ENCODE peak calls at places on chromosomes 11 and 22, in nine cellular contexts. L, Z, R, X, C, A, G, Y and T are unnamed samples. For H3K9me3, the result is how much of the 10 kb centered on the place peaks cover.

GRCh38 chr11:3057069-3057963 is at the start of gene CARS1:
- DNase-seq in L (peak), Z (peak), R (peak), X (peak), C (peak), A (peak), G (peak), Y (peak), T (peak)

GRCh38 chr11:131979364-131979763 is 608.9 kb downstream of the NTM start:
- DNase-seq in L (no peak), Z (no peak), R (no peak), X (no peak), C (no peak), A (no peak), G (no peak), Y (no peak), T (no peak)

GRCh38 chr11:58573451-58574104 is 2.1 kb downstream of the LPXN start:
- DNase-seq in L (peak), Z (peak), R (peak), X (peak), C (peak), A (no peak), G (peak), Y (peak), T (peak)

GRCh38 chr11:134033696-134034491 is 35.0 kb upstream of the JAM3 start:
- DNase-seq in L (peak), Z (peak), R (peak), X (peak), C (peak), A (peak), G (peak), Y (peak), T (peak)

GRCh38 chr11:22792497-22792896 is 37.1 kb downstream of the SVIP start:
- DNase-seq in L (no peak), Z (no peak), R (no peak), X (no peak), C (peak), A (no peak), G (no peak), Y (peak), T (no peak)

GRCh38 chr11:8985462-8985861 is 18.3 kb downstream of the NRIP3 start:
- DNase-seq in L (no peak), Z (no peak), R (no peak), X (no peak), C (no peak), A (no peak), G (no peak), Y (no peak), T (no peak)

GRCh38 chr11:2387266-2387982 is 10.3 kb downstream of the CD81 start:
- DNase-seq in L (no peak), Z (no peak), R (no peak), X (peak), C (peak), A (no peak), G (no peak), Y (no peak), T (no peak)

GRCh38 chr11:128735935-128736610 is 42.2 kb downstream of the FLI1 start:
- DNase-seq in L (no peak), Z (no peak), R (no peak), X (no peak), C (no peak), A (no peak), G (no peak), Y (no peak), T (no peak)

GRCh38 chr22:29704528-29705285 is 15.1 kb upstream of the CABP7 start:
- DNase-seq in L (peak), Z (peak), R (no peak), X (peak), C (peak), A (no peak), G (no peak), Y (peak), T (no peak)

GRCh38 chr11:28049338-28050216 is 58.4 kb downstream of the KIF18A start:
- DNase-seq in L (no peak), Z (no peak), R (no peak), X (no peak), C (peak), A (no peak), G (no peak), Y (peak), T (no peak)

GRCh38 chr11:70820311-70820710 is 422.0 kb downstream of the CTTN start:
- DNase-seq in L (no peak), Z (no peak), R (no peak), X (no peak), C (no peak), A (no peak), G (no peak), Y (no peak), T (no peak)

GRCh38 chr11:125496465-125496817 is 376 bp upstream of the FEZ1 start:
- DNase-seq in L (no peak), Z (no peak), R (no peak), X (peak), C (no peak), A (no peak), G (no peak), Y (no peak), T (no peak)

GRCh38 chr11:134537296-134537695 is 125.3 kb upstream of the B3GAT1 start:
- DNase-seq in L (no peak), Z (no peak), R (no peak), X (no peak), C (no peak), A (no peak), G (no peak), Y (no peak), T (no peak)

GRCh38 chr11:17197431-17197898 is 10.3 kb downstream of the PIK3C2A start:
- DNase-seq in L (no peak), Z (no peak), R (no peak), X (no peak), C (peak), A (no peak), G (no peak), Y (no peak), T (no peak)

GRCh38 chr11:17519486-17519885 is 24.7 kb downstream of the USH1C start:
- DNase-seq in L (no peak), Z (no peak), R (no peak), X (no peak), C (no peak), A (no peak), G (no peak), Y (no peak), T (no peak)

GRCh38 chr11:134670247-134670646 is 258.2 kb upstream of the B3GAT1 start:
- DNase-seq in L (no peak), Z (no peak), R (no peak), X (no peak), C (no peak), A (no peak), G (no peak), Y (no peak), T (no peak)

GRCh38 chr11:86999859-87000753 is 37.6 kb upstream of the TMEM135 start:
- DNase-seq in L (no peak), Z (peak), R (peak), X (peak), C (peak), A (no peak), G (no peak), Y (peak), T (no peak)

GRCh38 chr11:11570823-11571222 is 51.0 kb downstream of the GALNT18 start:
- DNase-seq in L (no peak), Z (no peak), R (no peak), X (no peak), C (no peak), A (no peak), G (no peak), Y (no peak), T (no peak)

GRCh38 chr11:47485112-47485511 is 36.2 kb upstream of the RAPSN start:
- DNase-seq in L (no peak), Z (no peak), R (no peak), X (no peak), C (no peak), A (no peak), G (no peak), Y (no peak), T (no peak)

GRCh38 chr11:11338304-11338703 is 14.7 kb downstream of the CSNK2A3 start:
- DNase-seq in L (no peak), Z (no peak), R (no peak), X (no peak), C (no peak), A (no peak), G (no peak), Y (no peak), T (no peak)

GRCh38 chr22:49101873-49102272 is 725.8 kb downstream of the BRD1 start:
- DNase-seq in L (no peak), Z (no peak), R (no peak), X (no peak), C (no peak), A (peak), G (no peak), Y (no peak), T (no peak)

GRCh38 chr11:15783619-15784018 is 572.7 kb downstream of the SOX6 start:
- DNase-seq in L (no peak), Z (no peak), R (no peak), X (no peak), C (no peak), A (no peak), G (no peak), Y (no peak), T (no peak)

GRCh38 chr11:91804057-91804456 is 420.6 kb upstream of the FAT3 start:
- DNase-seq in L (no peak), Z (no peak), R (no peak), X (no peak), C (peak), A (no peak), G (no peak), Y (peak), T (no peak)

GRCh38 chr11:67504023-67504949 is 877 bp downstream of the PITPNM1 start:
- DNase-seq in L (peak), Z (peak), R (peak), X (peak), C (peak), A (no peak), G (no peak), Y (peak), T (no peak)

GRCh38 chr11:2728663-2729332 is 29.0 kb upstream of the KCNQ1OT1 start:
- DNase-seq in L (peak), Z (peak), R (no peak), X (no peak), C (no peak), A (no peak), G (no peak), Y (no peak), T (no peak)

GRCh38 chr11:76694664-76695063 is 24.1 kb upstream of the LRRC32 start:
- DNase-seq in L (no peak), Z (no peak), R (no peak), X (no peak), C (peak), A (no peak), G (no peak), Y (peak), T (no peak)

GRCh38 chr11:116896211-116896610 is 58.8 kb upstream of the APOA1 start:
- DNase-seq in L (no peak), Z (no peak), R (no peak), X (no peak), C (peak), A (no peak), G (no peak), Y (no peak), T (no peak)

GRCh38 chr22:47406896-47407295 is 644.4 kb downstream of the TBC1D22A start:
- DNase-seq in L (no peak), Z (no peak), R (no peak), X (no peak), C (no peak), A (no peak), G (no peak), Y (no peak), T (no peak)
- H3K9me3 ChIP-seq in L (under half), Z (under half), R (under half), X (under half), C (under half), A (under half), G (under half), Y (under half), T (under half)

GRCh38 chr11:96162816-96163499 is 180.0 kb downstream of the MAML2 start:
- DNase-seq in L (no peak), Z (peak), R (peak), X (no peak), C (peak), A (no peak), G (no peak), Y (peak), T (no peak)
- H3K27ac ChIP-seq in L (no peak), Z (peak), R (peak), X (peak), C (peak), A (peak), G (peak), Y (no peak), T (no peak)

GRCh38 chr22:47375621-47376321 is 613.3 kb downstream of the TBC1D22A start:
- DNase-seq in L (no peak), Z (no peak), R (no peak), X (no peak), C (no peak), A (peak), G (no peak), Y (no peak), T (no peak)

GRCh38 chr22:47377926-47378560 is 615.6 kb downstream of the TBC1D22A start:
- DNase-seq in L (no peak), Z (no peak), R (no peak), X (no peak), C (no peak), A (peak), G (no peak), Y (no peak), T (no peak)

GRCh38 chr22:47376322-47376700 is 613.9 kb downstream of the TBC1D22A start:
- DNase-seq in L (no peak), Z (no peak), R (no peak), X (no peak), C (no peak), A (no peak), G (no peak), Y (no peak), T (no peak)

GRCh38 chr22:47374901-47375575 is 612.6 kb downstream of the TBC1D22A start:
- DNase-seq in L (no peak), Z (no peak), R (no peak), X (no peak), C (no peak), A (peak), G (no peak), Y (no peak), T (no peak)

DNA sequence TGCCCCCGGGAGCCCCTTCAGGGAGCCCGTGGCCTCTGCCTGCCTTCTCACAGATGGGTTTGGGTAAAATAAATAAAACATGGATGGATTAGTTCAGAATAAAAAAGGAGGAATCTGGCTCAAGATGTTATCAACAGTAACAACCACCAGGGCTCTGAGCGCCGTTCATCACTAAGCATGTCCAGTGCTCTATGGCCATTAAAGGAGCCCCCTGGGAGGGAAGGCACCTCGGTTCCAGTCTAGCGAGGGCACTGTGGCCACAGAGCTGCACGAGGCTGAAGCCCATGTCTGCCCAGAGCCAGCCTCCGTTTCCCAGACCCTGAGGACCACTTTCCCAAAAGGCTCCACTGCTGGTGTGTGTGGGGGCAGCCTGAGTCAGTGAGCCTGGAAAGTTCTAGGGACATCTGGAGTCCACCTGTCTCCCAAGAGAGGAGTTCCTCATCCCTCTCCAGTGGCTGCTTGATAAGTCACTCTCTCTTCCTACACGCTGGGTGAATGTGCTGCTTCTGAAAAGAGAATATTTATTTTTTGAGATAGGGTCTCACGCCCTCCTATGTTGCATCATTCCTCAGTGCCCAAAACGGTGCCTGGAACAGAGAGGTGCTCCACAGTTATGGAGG is 614.6 kb downstream of the TBC1D22A start:
- DNase-seq in L (no peak), Z (no peak), R (no peak), X (no peak), C (no peak), A (peak), G (no peak), Y (no peak), T (no peak)
- H3K9me3 ChIP-seq in L (under half), Z (under half), R (under half), X (under half), C (under half), A (under half), G (under half), Y (under half), T (under half)

GRCh38 chr11:61537326-61537725 is 28.8 kb downstream of the LRRC10B start:
- DNase-seq in L (no peak), Z (no peak), R (no peak), X (no peak), C (no peak), A (no peak), G (no peak), Y (no peak), T (no peak)
- H3K27ac ChIP-seq in L (no peak), Z (no peak), R (no peak), X (no peak), C (no peak), A (no peak), G (no peak), Y (no peak), T (no peak)

GRCh38 chr22:11616811-11617210 is 3911.2 kb upstream of the OR11H1 start:
- DNase-seq in L (no peak), Z (no peak), R (no peak), X (no peak), C (no peak), A (no peak), G (no peak), Y (no peak), T (no peak)
- H3K9me3 ChIP-seq in L (under half), Z (under half), R (under half), X (under half), C (under half), A (half or more), G (half or more), Y (under half), T (under half)

GRCh38 chr22:37601540-37602442 is 6.8 kb upstream of the GGA1 start:
- DNase-seq in L (peak), Z (peak), R (no peak), X (no peak), C (peak), A (peak), G (no peak), Y (peak), T (no peak)
- H3K27ac ChIP-seq in L (peak), Z (peak), R (no peak), X (no peak), C (no peak), A (peak), G (no peak), Y (peak), T (no peak)

GRCh38 chr11:31687256-31687655 is 123.9 kb downstream of the PAX6 start:
- DNase-seq in L (no peak), Z (no peak), R (no peak), X (no peak), C (peak), A (no peak), G (no peak), Y (peak), T (no peak)
- H3K9me3 ChIP-seq in L (under half), Z (under half), R (under half), X (under half), C (under half), A (under half), G (under half), Y (under half), T (under half)

GRCh38 chr22:42258126-42258525 is 12.3 kb downstream of the TCF20 start:
- DNase-seq in L (no peak), Z (no peak), R (no peak), X (no peak), C (peak), A (no peak), G (no peak), Y (peak), T (no peak)

GRCh38 chr22:42262964-42263363 is 7.5 kb downstream of the TCF20 start:
- DNase-seq in L (no peak), Z (no peak), R (no peak), X (no peak), C (no peak), A (no peak), G (no peak), Y (peak), T (no peak)

GRCh38 chr22:42257386-42257785 is 13.1 kb downstream of the TCF20 start:
- DNase-seq in L (no peak), Z (no peak), R (no peak), X (no peak), C (no peak), A (no peak), G (no peak), Y (no peak), T (no peak)

GRCh38 chr22:42263944-42264343 is 6.5 kb downstream of the TCF20 start:
- DNase-seq in L (no peak), Z (no peak), R (no peak), X (no peak), C (no peak), A (no peak), G (no peak), Y (no peak), T (no peak)

DNA sequence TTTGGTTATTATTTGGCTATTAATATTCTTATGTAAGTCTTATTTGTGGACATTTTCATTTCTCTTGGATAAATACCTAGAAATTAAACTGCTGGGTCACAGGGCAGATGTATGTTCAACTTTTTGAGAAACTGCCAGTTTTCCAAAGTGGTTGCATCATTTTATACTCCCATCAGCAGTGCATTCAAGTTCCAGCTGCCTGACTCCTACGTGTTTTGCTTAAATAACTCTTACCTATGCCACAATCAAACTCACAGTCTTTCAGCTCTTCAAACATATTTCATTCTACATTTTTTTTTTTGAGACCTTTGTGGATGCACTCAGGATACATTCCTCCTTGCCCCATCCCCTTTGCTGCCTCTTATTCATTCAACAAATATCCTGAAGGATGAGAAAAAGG is 9.2 kb downstream of the TCF20 start:
- DNase-seq in L (no peak), Z (no peak), R (no peak), X (no peak), C (peak), A (no peak), G (no peak), Y (peak), T (no peak)
- H3K27ac ChIP-seq in L (no peak), Z (no peak), R (no peak), X (no peak), C (no peak), A (no peak), G (no peak), Y (no peak), T (no peak)

DNA sequence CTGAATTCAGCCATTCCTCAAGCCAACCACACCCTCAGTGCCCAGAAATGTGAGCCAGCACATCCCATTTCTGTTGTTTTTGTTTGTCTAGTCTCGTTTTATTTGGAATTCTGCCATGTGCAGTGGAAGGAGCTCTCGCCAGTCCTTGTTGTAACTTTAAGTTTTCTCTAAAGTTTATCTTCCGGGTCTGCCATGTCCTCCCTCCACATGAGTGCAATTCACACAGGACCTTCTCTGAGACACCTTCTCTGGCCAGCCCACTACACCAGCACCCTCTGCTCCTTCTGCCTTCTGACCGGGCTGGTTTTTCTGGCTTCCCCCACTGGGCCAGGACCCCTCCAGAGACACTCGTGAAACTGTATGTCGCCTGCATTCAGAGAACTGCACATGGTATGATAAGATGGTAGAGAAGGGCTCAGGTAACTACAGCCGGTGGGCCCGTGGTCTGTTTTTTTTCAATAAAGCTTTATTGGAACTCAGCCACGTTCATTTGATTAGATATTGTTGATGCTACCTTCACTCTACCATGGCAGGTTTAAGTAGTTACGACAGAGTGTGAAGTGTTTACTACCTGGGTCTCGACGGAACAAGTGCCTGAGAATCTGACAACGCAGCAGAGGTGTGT is 513.9 kb downstream of the TBC1D22A start:
- DNase-seq in L (no peak), Z (no peak), R (peak), X (no peak), C (no peak), A (no peak), G (no peak), Y (peak), T (no peak)
- H3K9me3 ChIP-seq in L (under half), Z (under half), R (under half), X (under half), C (under half), A (under half), G (under half), Y (under half), T (under half)

GRCh38 chr11:119672597-119672996 is 56.4 kb downstream of the NECTIN1 start:
- DNase-seq in L (no peak), Z (peak), R (no peak), X (no peak), C (no peak), A (no peak), G (no peak), Y (no peak), T (no peak)

GRCh38 chr11:119673389-119674336 is 55.3 kb downstream of the NECTIN1 start:
- DNase-seq in L (no peak), Z (peak), R (no peak), X (no peak), C (no peak), A (no peak), G (no peak), Y (no peak), T (no peak)

GRCh38 chr11:119671561-119672015 is 57.4 kb downstream of the NECTIN1 start:
- DNase-seq in L (no peak), Z (no peak), R (peak), X (peak), C (peak), A (no peak), G (peak), Y (peak), T (no peak)

GRCh38 chr11:119668685-119669084 is 60.3 kb downstream of the NECTIN1 start:
- DNase-seq in L (no peak), Z (no peak), R (no peak), X (no peak), C (no peak), A (no peak), G (no peak), Y (no peak), T (no peak)

GRCh38 chr11:119671048-119671447 is 58.0 kb downstream of the NECTIN1 start:
- DNase-seq in L (peak), Z (peak), R (peak), X (peak), C (peak), A (no peak), G (peak), Y (peak), T (no peak)
- H3K27ac ChIP-seq in L (no peak), Z (no peak), R (peak), X (no peak), C (no peak), A (no peak), G (peak), Y (no peak), T (no peak)